ENCODE peak calls at places on chromosome 13, in seven cellular contexts. One of them, this sample, is unnamed.

GRCh38 chr13:32448224-32448623 is 20.3 kb upstream of the N4BP2L1 start:
- DNase-seq in cardiac fibroblast: no peak
- DNase-seq in endothelial cell: no peak
- DNase-seq in body of pancreas: no peak
- DNase-seq in dorsolateral prefrontal cortex: no peak
- DNase-seq in CD8-positive, alpha-beta T cell: no peak
- DNase-seq in heart right ventricle: no peak
- DNase-seq in this sample: no peak

GRCh38 chr13:43878897-43879322 is 630 bp downstream of the CCDC122 start:
- DNase-seq in heart right ventricle: peak; percentile 78
- DNase-seq in dorsolateral prefrontal cortex: peak; percentile 66
- DNase-seq in cardiac fibroblast: peak; percentile 79
- DNase-seq in CD8-positive, alpha-beta T cell: no peak
- DNase-seq in body of pancreas: peak; percentile 62
- DNase-seq in endothelial cell: peak; percentile 61
- DNase-seq in this sample: peak; percentile 29

GRCh38 chr13:42786696-42787095 is 5.3 kb downstream of the FAM216B start:
- DNase-seq in endothelial cell: no peak
- DNase-seq in dorsolateral prefrontal cortex: no peak
- DNase-seq in body of pancreas: no peak
- DNase-seq in CD8-positive, alpha-beta T cell: no peak
- DNase-seq in cardiac fibroblast: no peak
- DNase-seq in heart right ventricle: no peak
- DNase-seq in this sample: no peak

GRCh38 chr13:113635048-113635420 is 23.0 kb downstream of the ATP4B start:
- DNase-seq in endothelial cell: no peak
- DNase-seq in heart right ventricle: no peak
- DNase-seq in cardiac fibroblast: no peak
- DNase-seq in CD8-positive, alpha-beta T cell: no peak
- DNase-seq in body of pancreas: no peak
- DNase-seq in dorsolateral prefrontal cortex: peak; percentile 16
- DNase-seq in this sample: no peak

GRCh38 chr13:82713681-82714405 is 1168.4 kb downstream of the SLITRK1 start:
- DNase-seq in heart right ventricle: no peak
- DNase-seq in CD8-positive, alpha-beta T cell: no peak
- DNase-seq in body of pancreas: no peak
- DNase-seq in cardiac fibroblast: peak; percentile 5
- DNase-seq in dorsolateral prefrontal cortex: no peak
- DNase-seq in endothelial cell: no peak
- DNase-seq in this sample: no peak

GRCh38 chr13:114131581-114132418 is 623 bp downstream of the RASA3 start:
- DNase-seq in body of pancreas: peak; percentile 34
- DNase-seq in dorsolateral prefrontal cortex: no peak
- DNase-seq in heart right ventricle: no peak
- DNase-seq in cardiac fibroblast: peak; percentile 46
- DNase-seq in endothelial cell: no peak
- DNase-seq in CD8-positive, alpha-beta T cell: peak; percentile 50
- DNase-seq in this sample: no peak

GRCh38 chr13:80783926-80784325 is 443.0 kb upstream of the SPRY2 start:
- DNase-seq in CD8-positive, alpha-beta T cell: no peak
- DNase-seq in endothelial cell: no peak
- DNase-seq in body of pancreas: no peak
- DNase-seq in heart right ventricle: no peak
- DNase-seq in dorsolateral prefrontal cortex: no peak
- DNase-seq in cardiac fibroblast: peak; percentile 83
- DNase-seq in this sample: no peak

GRCh38 chr13:31101511-31102170 is 60.1 kb downstream of the HSPH1 start:
- DNase-seq in cardiac fibroblast: no peak
- DNase-seq in CD8-positive, alpha-beta T cell: no peak
- DNase-seq in endothelial cell: no peak
- DNase-seq in body of pancreas: no peak
- DNase-seq in dorsolateral prefrontal cortex: no peak
- DNase-seq in heart right ventricle: peak; percentile 29
- DNase-seq in this sample: no peak

GRCh38 chr13:23658929-23659541 is 88.8 kb downstream of the TNFRSF19 start:
- DNase-seq in CD8-positive, alpha-beta T cell: no peak
- DNase-seq in dorsolateral prefrontal cortex: no peak
- DNase-seq in body of pancreas: no peak
- DNase-seq in endothelial cell: no peak
- DNase-seq in cardiac fibroblast: no peak
- DNase-seq in heart right ventricle: peak; percentile 31
- DNase-seq in this sample: no peak

GRCh38 chr13:44159633-44160279 is 213.9 kb upstream of the SERP2 start:
- DNase-seq in body of pancreas: no peak
- DNase-seq in CD8-positive, alpha-beta T cell: no peak
- DNase-seq in heart right ventricle: no peak
- DNase-seq in endothelial cell: no peak
- DNase-seq in cardiac fibroblast: peak; percentile 22
- DNase-seq in dorsolateral prefrontal cortex: peak; percentile 57
- DNase-seq in this sample: peak; percentile 94

GRCh38 chr13:29924951-29925350 is 74.5 kb upstream of the UBL3 start:
- DNase-seq in heart right ventricle: no peak
- DNase-seq in cardiac fibroblast: no peak
- DNase-seq in endothelial cell: no peak
- DNase-seq in body of pancreas: peak; percentile 32
- DNase-seq in CD8-positive, alpha-beta T cell: no peak
- DNase-seq in dorsolateral prefrontal cortex: no peak
- DNase-seq in this sample: no peak

GRCh38 chr13:38398810-38399493 is 49.3 kb downstream of the UFM1 start:
- DNase-seq in dorsolateral prefrontal cortex: no peak
- DNase-seq in CD8-positive, alpha-beta T cell: no peak
- DNase-seq in body of pancreas: no peak
- DNase-seq in heart right ventricle: no peak
- DNase-seq in cardiac fibroblast: peak; percentile 61
- DNase-seq in endothelial cell: no peak
- DNase-seq in this sample: no peak

DNA sequence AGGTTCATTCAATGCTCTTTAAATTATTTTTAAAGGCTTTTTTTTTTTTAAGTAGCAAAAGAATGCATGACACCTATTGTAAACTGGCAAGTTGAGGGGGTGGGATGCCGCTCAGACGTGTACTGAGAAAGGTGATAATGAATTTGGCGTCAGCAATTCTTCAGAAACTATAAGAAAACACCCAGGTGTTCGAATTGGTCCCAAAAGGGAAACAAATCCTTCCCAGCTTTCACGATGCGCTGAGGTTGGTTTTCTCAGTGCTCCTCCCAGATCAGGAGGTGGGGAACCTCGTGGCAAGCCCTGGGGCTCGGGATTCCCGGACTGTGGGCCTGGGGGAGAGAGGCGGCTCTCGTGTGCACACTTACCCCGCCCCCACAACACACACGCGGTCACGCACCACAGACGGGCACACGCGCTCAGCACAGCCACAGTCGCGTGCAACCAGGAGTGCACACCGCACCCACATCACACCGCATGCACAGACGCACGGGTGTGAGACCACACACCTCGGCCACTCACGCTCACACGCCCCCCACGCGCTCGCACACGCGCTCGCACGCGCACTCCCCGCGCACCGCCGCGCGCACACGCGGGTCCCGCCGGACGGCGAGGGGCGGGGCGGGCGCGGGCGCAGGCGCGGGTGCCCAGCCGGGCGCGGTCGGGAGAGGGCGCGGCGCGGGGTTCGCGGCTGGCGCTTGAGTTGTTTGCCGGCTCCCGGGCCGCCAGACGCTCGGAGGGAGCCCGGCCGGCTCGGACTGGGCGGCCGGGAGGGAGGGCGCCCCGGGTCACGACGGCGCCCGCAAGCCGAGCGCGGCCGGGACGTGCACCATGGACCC is at the start of gene FAM124A:
- DNase-seq in body of pancreas: peak; percentile 48
- DNase-seq in endothelial cell: peak; percentile 71
- DNase-seq in dorsolateral prefrontal cortex: no peak
- DNase-seq in CD8-positive, alpha-beta T cell: peak; percentile 26
- DNase-seq in heart right ventricle: peak; percentile 66
- DNase-seq in cardiac fibroblast: peak; percentile 48
- DNase-seq in this sample: peak; percentile 22
- TF ChIP-seq CTCF in body of pancreas: peak; percentile 33
- TF ChIP-seq CTCF in endothelial cell: peak; percentile 23
- TF ChIP-seq CTCF in dorsolateral prefrontal cortex: no peak
- TF ChIP-seq CTCF in CD8-positive, alpha-beta T cell: no peak
- TF ChIP-seq CTCF in heart right ventricle: peak; percentile 3
- TF ChIP-seq CTCF in cardiac fibroblast: no peak
- TF ChIP-seq CTCF in this sample: peak; percentile 83

DNA sequence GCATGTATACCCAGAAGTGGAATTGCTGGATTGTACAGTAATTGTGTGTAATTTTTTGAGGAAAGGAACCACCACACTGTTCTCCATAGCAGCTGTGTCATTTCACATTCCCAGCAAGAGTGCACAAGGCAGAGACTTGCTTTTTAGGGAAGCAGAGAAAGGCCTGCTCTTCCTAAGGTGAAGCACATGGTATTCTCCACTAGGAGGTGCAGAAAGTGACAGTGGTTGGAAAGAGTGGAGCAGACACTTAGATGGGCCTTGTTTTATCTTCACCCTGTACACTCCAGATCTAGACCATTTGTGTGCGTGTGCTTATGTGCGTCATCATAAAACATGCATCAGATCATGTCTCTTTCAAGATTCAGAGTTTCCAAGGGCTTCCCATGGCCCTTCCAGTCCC is 35.0 kb downstream of the FAM124A start:
- DNase-seq in endothelial cell: no peak
- DNase-seq in cardiac fibroblast: no peak
- DNase-seq in heart right ventricle: no peak
- DNase-seq in body of pancreas: no peak
- DNase-seq in CD8-positive, alpha-beta T cell: no peak
- DNase-seq in dorsolateral prefrontal cortex: no peak
- DNase-seq in this sample: no peak
- TF ChIP-seq CTCF in endothelial cell: no peak
- TF ChIP-seq CTCF in cardiac fibroblast: peak; percentile 8
- TF ChIP-seq CTCF in heart right ventricle: no peak
- TF ChIP-seq CTCF in body of pancreas: no peak
- TF ChIP-seq CTCF in CD8-positive, alpha-beta T cell: no peak
- TF ChIP-seq CTCF in dorsolateral prefrontal cortex: no peak
- TF ChIP-seq CTCF in this sample: no peak

GRCh38 chr13:102845630-102846260 is at the start of gene ERCC5:
- DNase-seq in body of pancreas: peak; percentile 95
- DNase-seq in cardiac fibroblast: peak; percentile 96
- DNase-seq in CD8-positive, alpha-beta T cell: peak; percentile 97
- DNase-seq in dorsolateral prefrontal cortex: peak; percentile 91
- DNase-seq in heart right ventricle: peak; percentile 93
- DNase-seq in endothelial cell: peak; percentile 88
- DNase-seq in this sample: peak; percentile 74
- TF ChIP-seq CTCF in body of pancreas: no peak
- TF ChIP-seq CTCF in cardiac fibroblast: no peak
- TF ChIP-seq CTCF in CD8-positive, alpha-beta T cell: no peak
- TF ChIP-seq CTCF in dorsolateral prefrontal cortex: peak; percentile 52
- TF ChIP-seq CTCF in heart right ventricle: no peak
- TF ChIP-seq CTCF in endothelial cell: no peak
- TF ChIP-seq CTCF in this sample: no peak

GRCh38 chr13:41649659-41650058 is 192.3 kb downstream of the RGCC start:
- DNase-seq in CD8-positive, alpha-beta T cell: no peak
- DNase-seq in cardiac fibroblast: peak; percentile 28
- DNase-seq in dorsolateral prefrontal cortex: no peak
- DNase-seq in endothelial cell: peak; percentile 30
- DNase-seq in heart right ventricle: no peak
- DNase-seq in body of pancreas: no peak
- DNase-seq in this sample: no peak
- TF ChIP-seq CTCF in CD8-positive, alpha-beta T cell: no peak
- TF ChIP-seq CTCF in cardiac fibroblast: peak; percentile 50
- TF ChIP-seq CTCF in dorsolateral prefrontal cortex: peak; percentile 18
- TF ChIP-seq CTCF in endothelial cell: peak; percentile 67
- TF ChIP-seq CTCF in heart right ventricle: peak; percentile 26
- TF ChIP-seq CTCF in body of pancreas: no peak
- TF ChIP-seq CTCF in this sample: no peak

GRCh38 chr13:71290963-71291937 is 575.8 kb downstream of the DACH1 start:
- DNase-seq in heart right ventricle: no peak
- DNase-seq in endothelial cell: no peak
- DNase-seq in body of pancreas: peak; percentile 46
- DNase-seq in dorsolateral prefrontal cortex: no peak
- DNase-seq in CD8-positive, alpha-beta T cell: peak; percentile 32
- DNase-seq in cardiac fibroblast: peak; percentile 3
- DNase-seq in this sample: no peak

DNA sequence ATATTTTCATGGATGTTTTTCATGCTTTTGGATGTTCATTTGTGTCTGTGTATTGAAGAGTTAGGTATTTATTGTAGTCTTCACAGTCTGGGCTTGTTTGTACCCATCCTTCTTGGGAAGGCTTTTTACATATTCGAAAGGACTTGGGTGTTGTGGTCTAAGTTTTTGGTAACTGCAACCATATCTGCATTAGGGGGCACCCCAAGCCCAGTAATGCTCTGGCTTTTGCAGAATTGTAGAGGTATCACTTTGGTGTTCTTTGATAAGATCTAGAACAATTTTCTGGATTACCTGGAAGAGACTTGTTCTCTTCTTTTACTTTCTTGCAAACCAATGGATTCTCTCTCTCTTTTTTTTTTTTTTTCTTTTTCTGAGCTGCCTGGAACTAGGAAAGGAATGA is 581.3 kb downstream of the DACH1 start:
- DNase-seq in heart right ventricle: no peak
- DNase-seq in endothelial cell: no peak
- DNase-seq in dorsolateral prefrontal cortex: no peak
- DNase-seq in CD8-positive, alpha-beta T cell: no peak
- DNase-seq in body of pancreas: no peak
- DNase-seq in cardiac fibroblast: no peak
- DNase-seq in this sample: no peak
- TF ChIP-seq CTCF in heart right ventricle: peak; percentile 33
- TF ChIP-seq CTCF in endothelial cell: no peak
- TF ChIP-seq CTCF in dorsolateral prefrontal cortex: no peak
- TF ChIP-seq CTCF in CD8-positive, alpha-beta T cell: no peak
- TF ChIP-seq CTCF in body of pancreas: no peak
- TF ChIP-seq CTCF in cardiac fibroblast: no peak
- TF ChIP-seq CTCF in this sample: no peak

GRCh38 chr13:110273254-110273653 is 33.7 kb downstream of the COL4A1 start:
- DNase-seq in dorsolateral prefrontal cortex: no peak
- DNase-seq in cardiac fibroblast: no peak
- DNase-seq in CD8-positive, alpha-beta T cell: no peak
- DNase-seq in body of pancreas: no peak
- DNase-seq in heart right ventricle: no peak
- DNase-seq in endothelial cell: no peak
- DNase-seq in this sample: no peak

GRCh38 chr13:110272651-110273050 is 34.3 kb downstream of the COL4A1 start:
- DNase-seq in body of pancreas: peak; percentile 2
- DNase-seq in endothelial cell: no peak
- DNase-seq in CD8-positive, alpha-beta T cell: no peak
- DNase-seq in dorsolateral prefrontal cortex: no peak
- DNase-seq in heart right ventricle: no peak
- DNase-seq in cardiac fibroblast: no peak
- DNase-seq in this sample: no peak

GRCh38 chr13:110276553-110276950 is 30.4 kb downstream of the COL4A1 start:
- DNase-seq in endothelial cell: no peak
- DNase-seq in CD8-positive, alpha-beta T cell: no peak
- DNase-seq in body of pancreas: no peak
- DNase-seq in dorsolateral prefrontal cortex: no peak
- DNase-seq in cardiac fibroblast: no peak
- DNase-seq in heart right ventricle: no peak
- DNase-seq in this sample: no peak

GRCh38 chr13:110275931-110276552 is 30.9 kb downstream of the COL4A1 start:
- DNase-seq in cardiac fibroblast: no peak
- DNase-seq in endothelial cell: no peak
- DNase-seq in body of pancreas: no peak
- DNase-seq in CD8-positive, alpha-beta T cell: no peak
- DNase-seq in heart right ventricle: no peak
- DNase-seq in dorsolateral prefrontal cortex: no peak
- DNase-seq in this sample: no peak

DNA sequence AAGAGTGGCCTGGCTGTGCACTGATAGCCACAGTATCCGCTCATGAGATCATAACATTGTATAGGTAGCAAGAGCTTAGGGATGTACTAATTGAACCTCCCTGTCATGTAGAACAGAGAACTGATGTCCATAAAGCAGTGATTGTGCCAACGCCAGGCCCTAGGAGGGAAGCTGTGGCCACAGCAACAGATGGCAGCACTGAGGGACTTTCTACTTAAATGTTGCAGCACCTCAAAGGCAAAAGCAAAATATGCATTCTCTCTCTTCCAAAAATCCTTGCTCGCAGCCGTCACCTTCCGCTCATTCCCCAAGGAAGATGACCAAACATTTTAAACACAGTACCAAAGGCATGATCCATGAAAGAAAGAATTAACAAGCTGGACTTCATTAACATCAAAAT is 32.3 kb downstream of the COL4A1 start:
- DNase-seq in cardiac fibroblast: peak; percentile 32
- DNase-seq in heart right ventricle: no peak
- DNase-seq in endothelial cell: no peak
- DNase-seq in body of pancreas: peak; percentile 8
- DNase-seq in dorsolateral prefrontal cortex: no peak
- DNase-seq in CD8-positive, alpha-beta T cell: no peak
- DNase-seq in this sample: no peak
- TF ChIP-seq CTCF in cardiac fibroblast: peak; percentile 36
- TF ChIP-seq CTCF in heart right ventricle: peak; percentile 31
- TF ChIP-seq CTCF in endothelial cell: no peak
- TF ChIP-seq CTCF in body of pancreas: no peak
- TF ChIP-seq CTCF in dorsolateral prefrontal cortex: no peak
- TF ChIP-seq CTCF in CD8-positive, alpha-beta T cell: no peak
- TF ChIP-seq CTCF in this sample: no peak

This sample was measured in RWPE1.